ENCODE peak calls at places on chromosomes 2 and 18, in six cellular contexts. U is Calu3; Z is ascending aorta; X is mammary epithelial cell; I is CD8-positive, alpha-beta T cell; N is astrocyte of the spinal cord. C is an unnamed sample.

GRCh38 chr2:237486819-237487448 is at the start of gene MLPH:
- DNase-seq in I (no peak), U (peak; percentile 77), N (peak; percentile 76), Z (no peak), X (peak; percentile 69), C (peak; percentile 49)

GRCh38 chr2:226208726-226209125 is 590.9 kb downstream of the IRS1 start:
- DNase-seq in I (no peak), X (no peak), U (no peak), N (peak; percentile 52), Z (no peak), C (no peak)

GRCh38 chr18:3931013-3931315 is 481.0 kb downstream of the TGIF1 start:
- DNase-seq in X (peak; percentile 57), U (no peak), I (no peak), N (no peak), Z (no peak), C (no peak)

GRCh38 chr18:64330161-64330560 is 181.3 kb upstream of the LINC00305 start:
- DNase-seq in Z (no peak), N (no peak), X (no peak), I (no peak), U (no peak), C (no peak)

GRCh38 chr2:20595439-20596192 is 55.3 kb downstream of the HS1BP3 start:
- DNase-seq in U (no peak), X (peak; percentile 51), Z (peak; percentile 22), I (no peak), N (peak; percentile 92), C (peak; percentile 72)

GRCh38 chr18:26454192-26454591 is 94.2 kb downstream of the KCTD1 start:
- DNase-seq in U (no peak), N (no peak), X (no peak), I (no peak), Z (no peak), C (no peak)

GRCh38 chr2:9752441-9753275 is 90.6 kb upstream of the TAF1B start:
- DNase-seq in I (peak; percentile 30), Z (no peak), X (peak; percentile 97), U (peak; percentile 58), N (peak; percentile 51), C (no peak)

GRCh38 chr2:43265006-43265770 is 38.8 kb upstream of the ZFP36L2 start:
- DNase-seq in Z (no peak), U (no peak), X (no peak), I (no peak), N (peak; percentile 63), C (no peak)

GRCh38 chr2:238852186-238852869 is 4.4 kb downstream of the TWIST2 start:
- DNase-seq in X (no peak), N (no peak), I (no peak), Z (no peak), U (no peak), C (no peak)

GRCh38 chr2:203758841-203759691 is 52.6 kb downstream of the CD28 start:
- DNase-seq in X (peak; percentile 88), U (peak; percentile 24), N (peak; percentile 67), Z (no peak), I (no peak), C (no peak)

GRCh38 chr2:12456293-12457151 is 260.2 kb upstream of the TRIB2 start:
- DNase-seq in Z (peak; percentile 68), U (peak; percentile 79), I (peak; percentile 23), N (peak; percentile 92), X (peak; percentile 96), C (peak; percentile 93)

GRCh38 chr2:15303874-15304273 is 257.3 kb downstream of the NBAS start:
- DNase-seq in Z (no peak), X (no peak), U (no peak), N (no peak), I (no peak), C (no peak)

GRCh38 chr18:48900469-48900868 is 50.3 kb downstream of the SMAD7 start:
- DNase-seq in N (no peak), X (no peak), U (no peak), I (no peak), Z (no peak), C (no peak)
- TF ChIP-seq CTCF in N (no peak), X (no peak), U (no peak), I (no peak), Z (no peak), C (no peak)

GRCh38 chr2:73289304-73289703 is 4.0 kb downstream of the EGR4 start:
- DNase-seq in N (no peak), Z (no peak), X (no peak), I (no peak), U (no peak), C (no peak)
- TF ChIP-seq CTCF in N (no peak), Z (no peak), X (peak; percentile 9), I (no peak), U (no peak), C (no peak)

DNA sequence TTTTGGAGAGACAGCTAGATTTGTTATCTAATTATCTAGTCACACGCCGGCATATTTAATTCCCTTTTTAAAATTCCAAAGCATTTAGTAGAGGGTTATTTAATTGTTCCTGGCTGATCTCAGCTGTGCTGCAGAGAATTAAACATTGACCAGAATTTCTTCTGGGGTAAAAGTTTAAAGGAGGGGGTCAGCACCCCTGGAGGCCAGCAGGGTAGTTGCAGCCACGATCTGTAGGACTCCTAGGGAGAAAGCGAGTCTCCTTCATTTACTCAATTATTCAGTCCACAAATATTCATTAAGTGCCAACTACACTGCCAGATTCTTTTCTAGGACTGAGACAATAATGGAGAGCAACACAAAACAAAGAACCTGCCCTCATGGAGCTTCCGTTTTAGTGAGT is 294.3 kb downstream of the RDH14 start:
- DNase-seq in Z (no peak), U (no peak), I (no peak), X (no peak), N (no peak), C (no peak)
- TF ChIP-seq CTCF in Z (no peak), U (peak; percentile 31), I (no peak), X (peak; percentile 18), N (peak; percentile 29), C (no peak)

GRCh38 chr2:39119732-39120520 is 925 bp downstream of the SOS1 start:
- DNase-seq in Z (no peak), X (peak; percentile 59), N (peak; percentile 53), U (peak; percentile 66), I (peak; percentile 31), C (peak; percentile 74)
- TF ChIP-seq CTCF in Z (peak; percentile 41), X (peak; percentile 32), N (no peak), U (no peak), I (no peak), C (no peak)

GRCh38 chr2:86036790-86037138 is 68.9 kb downstream of the POLR1A start:
- DNase-seq in N (no peak), Z (no peak), X (no peak), U (no peak), I (no peak), C (no peak)

GRCh38 chr2:86037795-86038192 is 67.9 kb downstream of the POLR1A start:
- DNase-seq in I (no peak), N (no peak), U (no peak), Z (no peak), X (no peak), C (no peak)

GRCh38 chr2:86037141-86037794 is 68.4 kb downstream of the POLR1A start:
- DNase-seq in N (peak; percentile 78), U (no peak), X (peak; percentile 15), I (no peak), Z (no peak), C (peak; percentile 87)

GRCh38 chr2:86035371-86035882 is 70.3 kb downstream of the POLR1A start:
- DNase-seq in U (no peak), Z (no peak), I (no peak), X (no peak), N (no peak), C (no peak)

GRCh38 chr2:86035883-86036789 is 69.5 kb downstream of the POLR1A start:
- DNase-seq in U (no peak), I (peak; percentile 60), X (peak; percentile 20), N (peak; percentile 86), Z (peak; percentile 54), C (no peak)
- TF ChIP-seq CTCF in U (no peak), I (peak; percentile 27), X (peak; percentile 21), N (peak; percentile 44), Z (peak; percentile 17), C (no peak)